ENCODE peak calls at places on chromosomes 6 and 20, in six cellular contexts. H, Z, E, Q, J and R are unnamed samples.

GRCh38 chr20:2093200-2093781 is 8.3 kb upstream of the STK35 start:
- DNase-seq in Z (no peak), J (peak), Q (no peak), E (no peak), H (no peak), R (no peak)

GRCh38 chr6:110398778-110399177 is 16.6 kb downstream of the DDO start:
- DNase-seq in J (no peak), Z (no peak), Q (no peak), E (peak), H (no peak), R (no peak)

GRCh38 chr6:165574220-165574619 is 88.8 kb downstream of the PDE10A start:
- DNase-seq in H (no peak), E (no peak), Q (no peak), J (no peak), Z (no peak), R (no peak)

GRCh38 chr6:138410972-138411667 is 7.1 kb downstream of the HEBP2 start:
- DNase-seq in H (no peak), E (peak), Z (no peak), J (no peak), Q (no peak), R (no peak)

GRCh38 chr20:32779500-32780215 is 17.5 kb downstream of the DNMT3B start:
- DNase-seq in Z (no peak), J (no peak), Q (peak), E (no peak), H (no peak), R (no peak)

GRCh38 chr6:12010635-12011275 is 1.4 kb upstream of the HIVEP1 start:
- DNase-seq in Z (no peak), E (no peak), H (peak), J (peak), Q (peak), R (peak)

GRCh38 chr6:96116674-96117073 is 100.9 kb downstream of the FUT9 start:
- DNase-seq in Q (no peak), Z (no peak), E (no peak), H (no peak), J (no peak), R (no peak)

GRCh38 chr6:21596379-21597242 is 3.1 kb downstream of the SOX4 start:
- DNase-seq in Z (peak), H (no peak), E (peak), Q (peak), J (peak), R (peak)

GRCh38 chr20:59772373-59772705 is 161.1 kb downstream of the SYCP2 start:
- DNase-seq in H (no peak), Z (no peak), J (no peak), Q (no peak), E (no peak), R (peak)

GRCh38 chr6:159068904-159069578 is 24.2 kb upstream of the TAGAP start:
- DNase-seq in Z (no peak), Q (no peak), E (no peak), J (no peak), H (no peak), R (no peak)

GRCh38 chr6:14283600-14284235 is 166.1 kb downstream of the CD83 start:
- DNase-seq in H (no peak), Z (no peak), Q (peak), E (no peak), J (no peak), R (no peak)

GRCh38 chr6:166395351-166395750 is 12.6 kb upstream of the MPC1 start:
- DNase-seq in J (no peak), H (no peak), Z (no peak), E (no peak), Q (no peak), R (no peak)

GRCh38 chr20:5920581-5920980 is 29.8 kb downstream of the TRMT6 start:
- DNase-seq in E (no peak), Q (no peak), Z (no peak), J (no peak), H (no peak), R (no peak)

GRCh38 chr6:2133718-2134310 is 111.6 kb downstream of the GMDS start:
- DNase-seq in E (no peak), Z (no peak), Q (no peak), H (no peak), J (no peak), R (no peak)

GRCh38 chr20:43975096-43975768 is 60.6 kb downstream of the TOX2 start:
- DNase-seq in Q (no peak), Z (no peak), E (peak), J (peak), H (no peak), R (peak)

GRCh38 chr6:152404458-152404857 is 232.7 kb downstream of the SYNE1 start:
- DNase-seq in H (no peak), J (no peak), Q (no peak), E (no peak), Z (no peak), R (no peak)

GRCh38 chr6:108114861-108115597 is 40.5 kb upstream of the OSTM1 start:
- DNase-seq in E (peak), Q (peak), J (peak), Z (no peak), H (no peak), R (peak)

GRCh38 chr6:153503810-153504209 is 372.7 kb upstream of the RGS17 start:
- DNase-seq in Q (no peak), Z (no peak), H (no peak), J (no peak), E (no peak), R (no peak)

GRCh38 chr6:136103763-136104311 is 146.3 kb downstream of the MTFR2 start:
- DNase-seq in E (no peak), H (no peak), Q (peak), Z (no peak), J (no peak), R (no peak)

GRCh38 chr20:38267251-38267650 is 6.7 kb upstream of the KIAA1755 start:
- DNase-seq in H (no peak), J (no peak), Q (no peak), Z (no peak), E (no peak), R (no peak)

GRCh38 chr6:14986370-14986769 is 259.5 kb upstream of the JARID2 start:
- DNase-seq in Q (no peak), J (no peak), H (no peak), E (no peak), Z (no peak), R (no peak)